ENCODE peak calls at places on chromosome 2, in five cellular contexts. W is stimulated activated naive CD8-positive, alpha-beta T cell treated with anti-CD3 and anti-CD28 coated beads, Interleukin-15, Interleukin-2, amounts not matched to agents 100 U/mL and 50 U/mL, for 24 hours; A is CD8-positive, alpha-beta memory T cell; U is H7; C is activated CD8-positive, alpha-beta memory T cell treated with anti-CD3 and anti-CD28 coated beads for 4 hours. P is an unnamed sample.

GRCh38 chr2:88230912-88231311 is 60.8 kb downstream of the THNSL2 start:
- DNase-seq in C (no peak), A (no peak), W (no peak), U (no peak), P (no peak)

GRCh38 chr2:37109523-37109922 is 25.2 kb downstream of the GPATCH11 start:
- DNase-seq in A (no peak), U (no peak), W (no peak), C (no peak), P (no peak)

GRCh38 chr2:36756438-36756837 is 59.9 kb downstream of the VIT start:
- DNase-seq in U (no peak), A (no peak), C (no peak), W (no peak), P (no peak)

GRCh38 chr2:191501390-191502168 is 176.4 kb upstream of the NABP1 start:
- DNase-seq in A (no peak), C (no peak), W (no peak), U (no peak), P (peak; percentile 49)

GRCh38 chr2:142010871-142011270 is 119.9 kb downstream of the LRP1B start:
- DNase-seq in C (no peak), W (no peak), A (no peak), U (no peak), P (no peak)

GRCh38 chr2:127404466-127405251 is 13.6 kb upstream of the PROC start:
- DNase-seq in U (no peak), A (no peak), C (no peak), W (no peak), P (no peak)

GRCh38 chr2:231212329-231212845 is 14.0 kb downstream of the ARMC9 start:
- DNase-seq in W (no peak), A (no peak), U (no peak), C (no peak), P (peak; percentile 89)

GRCh38 chr2:12155308-12156061 is 409.1 kb downstream of the LPIN1 start:
- DNase-seq in A (no peak), W (no peak), C (no peak), U (no peak), P (no peak)

GRCh38 chr2:161905389-161906046 is 168.5 kb downstream of the DPP4 start:
- DNase-seq in U (no peak), A (peak; percentile 21), C (no peak), W (no peak), P (peak; percentile 78)

GRCh38 chr2:201883559-201883958 is 77.2 kb downstream of the CDK15 start:
- DNase-seq in C (no peak), U (no peak), W (no peak), A (no peak), P (no peak)

GRCh38 chr2:226652388-226652787 is 147.2 kb downstream of the IRS1 start:
- DNase-seq in W (no peak), U (no peak), C (no peak), A (no peak), P (peak; percentile 99)

GRCh38 chr2:57376985-57377384 is 669.6 kb upstream of the VRK2 start:
- DNase-seq in W (no peak), A (no peak), C (no peak), U (peak; percentile 33), P (no peak)

GRCh38 chr2:121018136-121019057 is 266.6 kb downstream of the TFCP2L1 start:
- DNase-seq in A (no peak), U (peak; percentile 93), W (no peak), C (no peak), P (no peak)

GRCh38 chr2:203484266-203485112 is 50.6 kb downstream of the RAPH1 start:
- DNase-seq in A (peak; percentile 42), W (peak; percentile 33), U (peak; percentile 37), C (peak; percentile 13), P (no peak)

GRCh38 chr2:36670881-36671595 is 25.5 kb upstream of the VIT start:
- DNase-seq in W (no peak), U (no peak), C (no peak), A (no peak), P (no peak)

GRCh38 chr2:132670104-132670960 is at the start of gene LYPD1:
- DNase-seq in W (no peak), U (peak; percentile 79), A (no peak), C (no peak), P (peak; percentile 53)

GRCh38 chr2:96772903-96773675 is 12.4 kb downstream of the CNNM4 start:
- DNase-seq in A (no peak), W (no peak), C (no peak), U (peak; percentile 9), P (no peak)

GRCh38 chr2:169707626-169708025 is 13.4 kb downstream of the PHOSPHO2 start:
- DNase-seq in A (no peak), U (no peak), C (no peak), W (no peak), P (no peak)

P was measured in RCC 7860.